ENCODE peak calls at places on chromosome 20, in four cellular contexts. E is stimulated activated CD8-positive, alpha-beta memory T cell treated with anti-CD3 and anti-CD28 coated beads, Interleukin-7, amount 100 ng/mL, for 1 hour; L is adipocyte; V is EH. C is an unnamed sample.

GRCh38 chr20:45440891-45441685 is 25.1 kb downstream of the PIGT start:
- DNase-seq in L (no peak), E (no peak), V (no peak), C (no peak)

GRCh38 chr20:3162080-3162611 is 2.5 kb upstream of the FASTKD5 start:
- DNase-seq in L (no peak), V (no peak), E (no peak), C (no peak)

GRCh38 chr20:14360386-14360785 is 23.0 kb upstream of the FLRT3 start:
- DNase-seq in V (no peak), E (no peak), L (peak; percentile 9), C (no peak)

GRCh38 chr20:6395695-6396094 is 272.9 kb upstream of the FERMT1 start:
- DNase-seq in V (no peak), E (no peak), L (no peak), C (peak; percentile 42)

GRCh38 chr20:33814238-33814712 is 3.1 kb downstream of the CHMP4B start:
- DNase-seq in E (no peak), L (no peak), V (no peak), C (no peak)

GRCh38 chr20:43752561-43753301 is 25.9 kb upstream of the GTSF1L start:
- DNase-seq in E (no peak), L (no peak), V (peak; percentile 98), C (peak; percentile 98)

GRCh38 chr20:31560900-31561598 is 44.0 kb upstream of the ID1 start:
- DNase-seq in L (peak; percentile 95), V (peak; percentile 98), E (no peak), C (peak; percentile 97)

GRCh38 chr20:49285813-49286494 is 8.1 kb upstream of the ZNFX1 start:
- DNase-seq in E (no peak), V (no peak), L (no peak), C (no peak)

GRCh38 chr20:44728835-44729342 is 13.7 kb downstream of the CCN5 start:
- DNase-seq in L (peak; percentile 97), E (no peak), V (peak; percentile 95), C (peak; percentile 81)

GRCh38 chr20:49762940-49763766 is 49.5 kb upstream of the B4GALT5 start:
- DNase-seq in L (no peak), V (no peak), E (no peak), C (peak; percentile 40)

GRCh38 chr20:21528870-21529269 is 15.0 kb upstream of the NKX2-2 start:
- DNase-seq in L (no peak), V (no peak), E (no peak), C (no peak)

GRCh38 chr20:5000263-5001173 is 792 bp downstream of the SLC23A2 start:
- DNase-seq in V (peak; percentile 54), E (no peak), L (peak; percentile 25), C (peak; percentile 15)

GRCh38 chr20:44495257-44495656 is 19.6 kb downstream of the TTPAL start:
- DNase-seq in V (peak; percentile 79), E (no peak), L (peak; percentile 84), C (peak; percentile 95)

GRCh38 chr20:24993337-24994185 is 1.0 kb upstream of the APMAP start:
- DNase-seq in L (peak; percentile 74), E (no peak), V (peak; percentile 57), C (peak; percentile 39)

GRCh38 chr20:11738852-11739251 is 178.8 kb upstream of the BTBD3 start:
- DNase-seq in V (no peak), L (no peak), E (no peak), C (no peak)

GRCh38 chr20:5969348-5969935 is 19.0 kb downstream of the MCM8 start:
- DNase-seq in V (no peak), E (no peak), L (no peak), C (no peak)

GRCh38 chr20:58824843-58825242 is 25.9 kb downstream of the GNAS-AS1 start:
- DNase-seq in L (no peak), E (no peak), V (no peak), C (no peak)

GRCh38 chr20:22977047-22977785 is 57.9 kb upstream of the SSTR4 start:
- DNase-seq in V (no peak), E (no peak), L (no peak), C (no peak)

GRCh38 chr20:62914970-62915457 is 11.3 kb downstream of the DIDO1 start:
- DNase-seq in E (no peak), L (peak; percentile 30), V (peak; percentile 59), C (peak; percentile 27)

GRCh38 chr20:33370296-33370695 is 31.0 kb downstream of the CDK5RAP1 start:
- DNase-seq in L (no peak), E (peak; percentile 7), V (peak; percentile 29), C (peak; percentile 33)

GRCh38 chr20:3084283-3084985 is at the start of gene AVP:
- DNase-seq in L (no peak), E (no peak), V (no peak), C (no peak)